ENCODE peak calls at places on chromosomes 12 and 14, in six cellular contexts. A is hippocampal formation; H is prostate gland; M is vagina; B is effector memory CD8-positive, alpha-beta T cell; O is dermis blood vessel endothelial cell. T is an unnamed sample.

GRCh38 chr14:42806909-42807315 is 1200.2 kb downstream of the LRFN5 start:
- DNase-seq in A (no peak), H (no peak), M (no peak), B (no peak), O (no peak), T (no peak)

GRCh38 chr12:47156167-47156736 is 76.5 kb upstream of the AMIGO2 start:
- DNase-seq in A (peak), H (no peak), M (no peak), B (no peak), O (no peak), T (no peak)

GRCh38 chr12:124790650-124791400 is 72.8 kb downstream of the SCARB1 start:
- DNase-seq in A (no peak), H (no peak), M (no peak), B (no peak), O (no peak), T (no peak)

GRCh38 chr14:67532998-67533753 is at the start of gene PLEKHH1:
- DNase-seq in A (peak), H (peak), M (no peak), B (peak), O (peak), T (peak)

GRCh38 chr14:62674833-62675232 is 370.4 kb downstream of the KCNH5 start:
- DNase-seq in A (no peak), H (peak), M (no peak), B (no peak), O (no peak), T (no peak)

GRCh38 chr12:93521225-93521854 is 51.1 kb upstream of the SOCS2 start:
- DNase-seq in A (no peak), H (no peak), M (peak), B (no peak), O (no peak), T (no peak)

GRCh38 chr14:45057881-45058364 is 26.0 kb upstream of the PRPF39 start:
- DNase-seq in A (no peak), H (no peak), M (no peak), B (no peak), O (no peak), T (no peak)

GRCh38 chr12:66708704-66709443 is 30.0 kb upstream of the GRIP1 start:
- DNase-seq in A (no peak), H (no peak), M (no peak), B (no peak), O (peak), T (no peak)

GRCh38 chr12:58408516-58408915 is 467.1 kb downstream of the ATP23 start:
- DNase-seq in A (no peak), H (peak), M (no peak), B (no peak), O (peak), T (no peak)

GRCh38 chr12:106865685-106866084 is 90.0 kb upstream of the TMEM263 start:
- DNase-seq in A (no peak), H (no peak), M (no peak), B (no peak), O (no peak), T (no peak)

GRCh38 chr12:109154485-109155438 is 38.4 kb downstream of the ACACB start:
- DNase-seq in A (peak), H (peak), M (no peak), B (peak), O (peak), T (peak)

GRCh38 chr14:33790996-33791395 is 159.9 kb downstream of the EGLN3 start:
- DNase-seq in A (no peak), H (no peak), M (no peak), B (no peak), O (no peak), T (no peak)

T was measured in retina.